ENCODE peak calls at places on chromosomes 4 and X, in ten cellular contexts. Z is ovary, U is fibroblast of the aortic adventitia, X is A549, I is GM06990, W is lung, E is fibroblast of lung, D is fibroblast of pulmonary artery, A is HL-60, C is AG04450. H is an unnamed sample.

GRCh38 chrX:139930923-139931645 is 1.8 kb downstream of the ATP11C start:
- DNase-seq in Z (peak), U (peak), X (peak), I (peak), W (no peak), E (no peak), D (peak), A (peak), C (no peak), H (no peak)

GRCh38 chr4:53510316-53510715 is 81.0 kb downstream of the LNX1 start:
- DNase-seq in Z (no peak), U (peak), X (no peak), I (no peak), W (no peak), E (no peak), D (peak), A (no peak), C (no peak), H (peak)

GRCh38 chrX:7108995-7109634 is 38.4 kb upstream of the STS start:
- DNase-seq in Z (no peak), U (no peak), X (no peak), I (no peak), W (no peak), E (no peak), D (peak), A (no peak), C (no peak), H (no peak)

GRCh38 chrX:41518127-41518840 is 71.1 kb downstream of the NYX start:
- DNase-seq in Z (no peak), U (no peak), X (no peak), I (no peak), W (no peak), E (no peak), D (no peak), A (no peak), C (no peak), H (no peak)

GRCh38 chr4:139232751-139233150 is 47.3 kb downstream of the MGARP start:
- DNase-seq in Z (no peak), U (no peak), X (no peak), I (no peak), W (no peak), E (no peak), D (no peak), A (no peak), C (no peak), H (no peak)

GRCh38 chrX:110992611-110993010 is 103.4 kb upstream of the PAK3 start:
- DNase-seq in Z (no peak), U (peak), X (peak), I (peak), W (no peak), E (peak), D (peak), A (peak), C (no peak), H (peak)

GRCh38 chr4:93828332-93828829 is at the start of gene ATOH1:
- DNase-seq in Z (no peak), U (no peak), X (peak), I (no peak), W (no peak), E (peak), D (no peak), A (peak), C (no peak), H (no peak)

GRCh38 chrX:4925911-4926310 is 1212.5 kb upstream of the PRKX start:
- DNase-seq in Z (no peak), U (no peak), X (no peak), I (no peak), W (no peak), E (no peak), D (no peak), A (no peak), C (no peak), H (no peak)

GRCh38 chr4:15489551-15489950 is 19.9 kb downstream of the CC2D2A start:
- DNase-seq in Z (no peak), U (peak), X (no peak), I (no peak), W (no peak), E (peak), D (no peak), A (no peak), C (no peak), H (no peak)

GRCh38 chrX:1336331-1337143 is at the start of gene IL3RA:
- DNase-seq in Z (no peak), U (no peak), X (peak), I (peak), W (peak), E (no peak), D (peak), A (peak), C (no peak), H (peak)

GRCh38 chrX:103414561-103414960 is 38.2 kb downstream of the BEX3 start:
- DNase-seq in Z (no peak), U (no peak), X (no peak), I (no peak), W (no peak), E (no peak), D (no peak), A (no peak), C (no peak), H (no peak)

GRCh38 chrX:115311666-115312065 is 22.2 kb downstream of the LUZP4 start:
- DNase-seq in Z (no peak), U (no peak), X (no peak), I (peak), W (no peak), E (no peak), D (no peak), A (no peak), C (no peak), H (no peak)

DNA sequence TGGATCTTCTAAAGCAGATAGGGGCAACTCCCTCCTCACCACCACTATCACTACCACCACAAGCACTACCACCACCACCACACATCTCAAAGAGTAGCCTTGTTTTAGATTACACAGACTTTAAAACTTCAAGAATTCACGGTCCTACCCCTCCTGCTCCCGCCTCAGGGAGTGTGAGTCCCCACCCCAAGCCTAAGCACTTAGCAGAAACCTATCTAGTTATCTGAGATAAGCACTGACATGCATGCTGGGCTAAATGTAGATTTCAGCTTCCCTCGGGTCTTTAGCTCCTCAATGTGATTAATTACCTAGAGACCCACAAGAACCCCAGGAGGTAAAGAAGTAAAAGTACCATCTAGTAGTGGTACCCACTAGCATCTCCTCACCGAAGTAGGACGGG is 775 bp downstream of the AMOT start:
- DNase-seq in Z (no peak), U (no peak), X (no peak), I (no peak), W (no peak), E (no peak), D (no peak), A (no peak), C (no peak), H (no peak)
- H3K4me3 ChIP-seq in Z (peak), U (peak), X (no peak), I (no peak), W (peak), E (peak), D (peak), A (no peak), C (peak), H (peak)

GRCh38 chr4:141518222-141518621 is 118.2 kb upstream of the IL15 start:
- DNase-seq in Z (no peak), U (no peak), X (no peak), I (no peak), W (no peak), E (no peak), D (no peak), A (no peak), C (no peak), H (no peak)
- TF ChIP-seq CTCF in Z (no peak), U (no peak), X (no peak), I (no peak), W (no peak), E (no peak), D (no peak), A (no peak), C (no peak), H (no peak)

DNA sequence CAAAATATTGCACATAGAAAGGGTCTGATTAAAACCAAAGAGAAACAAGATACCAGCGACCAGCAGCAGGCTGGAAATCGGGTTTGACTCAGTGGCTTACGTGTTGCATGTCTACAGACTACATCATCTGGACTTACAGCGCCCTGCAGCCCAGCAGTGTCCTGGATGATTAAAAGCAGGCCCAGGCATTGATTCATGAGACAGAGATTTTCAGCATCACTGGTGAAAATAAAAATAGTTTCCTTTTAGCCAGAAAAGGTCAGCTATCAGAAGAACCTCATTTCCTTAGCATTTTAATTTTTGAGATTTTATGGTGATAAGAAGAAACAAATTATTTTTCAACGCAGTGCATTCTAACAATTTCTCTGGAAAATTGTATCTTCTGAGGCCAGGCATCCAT is 190.6 kb downstream of the PTTG2 start:
- DNase-seq in Z (no peak), U (peak), X (no peak), I (no peak), W (no peak), E (no peak), D (peak), A (no peak), C (no peak), H (peak)
- H3K4me3 ChIP-seq in Z (no peak), U (no peak), X (no peak), I (no peak), W (no peak), E (no peak), D (no peak), A (no peak), C (no peak), H (no peak)

DNA sequence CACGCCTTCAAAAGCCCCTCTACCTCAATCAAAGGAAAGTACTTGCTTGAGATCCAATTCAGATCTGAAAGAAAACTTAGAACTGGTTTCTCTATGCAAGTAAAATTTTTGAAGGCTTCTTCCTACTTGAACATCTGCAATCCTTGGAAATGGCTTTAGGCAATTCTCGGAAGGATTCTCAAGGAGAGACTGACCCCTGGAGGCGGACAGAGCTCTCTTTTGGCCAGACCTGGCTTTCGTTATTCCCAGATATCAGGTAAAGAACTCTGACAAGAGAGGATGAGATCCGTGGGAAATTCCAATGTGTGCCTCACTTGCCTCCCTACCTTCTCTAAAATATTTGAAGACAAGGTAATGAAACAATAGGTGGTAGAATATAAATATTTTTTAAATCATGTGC is 670.3 kb upstream of the FAM241A start:
- DNase-seq in Z (no peak), U (peak), X (peak), I (no peak), W (no peak), E (peak), D (peak), A (no peak), C (no peak), H (peak)
- TF ChIP-seq CTCF in Z (no peak), U (peak), X (peak), I (no peak), W (no peak), E (peak), D (peak), A (no peak), C (peak), H (peak)

GRCh38 chrX:80335062-80335830 is 85.0 kb upstream of the TENT5D start:
- DNase-seq in Z (peak), U (peak), X (peak), I (no peak), W (peak), E (no peak), D (peak), A (peak), C (no peak), H (peak)
- H3K4me3 ChIP-seq in Z (peak), U (peak), X (peak), I (no peak), W (peak), E (no peak), D (peak), A (no peak), C (no peak), H (peak)